ENCODE peak calls at places on chromosomes 16 and 17, in six cellular contexts. F is MM.1S, S is GM23248, G is DND-41, C is PC-9, H is HCT116. T is an unnamed sample.
A peak's percentile ranks its signal among the peaks of the same experiment; 100 is the strongest.

GRCh38 chr16:81519298-81520150 is 74.9 kb downstream of the CMIP start:
- DNase-seq in G (no peak), H (no peak), S (no peak), C (no peak), F (peak; percentile 27), T (no peak)

GRCh38 chr16:85654251-85655115 is 34.3 kb downstream of the GINS2 start:
- DNase-seq in C (no peak), G (no peak), S (no peak), H (no peak), F (no peak), T (no peak)

GRCh38 chr16:86031141-86031678 is 132.2 kb downstream of the IRF8 start:
- DNase-seq in C (no peak), H (no peak), G (no peak), S (no peak), F (no peak), T (no peak)

GRCh38 chr17:42062673-42063072 is 12.3 kb upstream of the C17orf113 start:
- DNase-seq in H (no peak), C (no peak), G (no peak), F (no peak), S (no peak), T (no peak)

GRCh38 chr17:81533713-81534141 is 5.5 kb downstream of the FSCN2 start:
- DNase-seq in C (no peak), S (no peak), F (no peak), G (no peak), H (no peak), T (no peak)

GRCh38 chr16:82671743-82672142 is 45.0 kb downstream of the CDH13 start:
- DNase-seq in F (no peak), H (no peak), S (no peak), G (peak; percentile 9), C (no peak), T (no peak)

GRCh38 chr17:78974635-78975591 is 4.8 kb downstream of the LGALS3BP start:
- DNase-seq in C (no peak), S (peak; percentile 92), G (no peak), F (no peak), H (peak; percentile 67), T (peak; percentile 70)

GRCh38 chr17:48997827-48998556 is 807 bp downstream of the IGF2BP1 start:
- DNase-seq in S (no peak), F (no peak), H (no peak), G (no peak), C (no peak), T (peak; percentile 35)

GRCh38 chr16:4386951-4387565 is 15.4 kb downstream of the VASN start:
- DNase-seq in G (no peak), C (no peak), H (no peak), S (peak; percentile 57), F (no peak), T (no peak)

GRCh38 chr16:89009343-89010209 is 32.6 kb upstream of the CBFA2T3 start:
- DNase-seq in F (peak; percentile 36), G (peak; percentile 59), H (no peak), C (no peak), S (peak; percentile 36), T (peak; percentile 16)

GRCh38 chr17:51647873-51648272 is 387.5 kb downstream of the UTP18 start:
- DNase-seq in F (no peak), S (peak; percentile 3), C (no peak), H (no peak), G (no peak), T (no peak)

GRCh38 chr16:85157813-85158701 is 45.8 kb upstream of the CIBAR2 start:
- DNase-seq in C (peak; percentile 10), S (peak; percentile 56), G (no peak), H (no peak), F (no peak), T (no peak)

GRCh38 chr17:64356304-64356686 is 34.4 kb downstream of the PECAM1 start:
- DNase-seq in C (no peak), G (no peak), H (no peak), F (no peak), S (no peak), T (no peak)

GRCh38 chr16:1309888-1310831 is 724 bp downstream of the UBE2I start:
- DNase-seq in G (peak; percentile 57), F (peak; percentile 36), H (no peak), S (peak; percentile 79), C (no peak), T (peak; percentile 43)

GRCh38 chr17:7174603-7175362 is 4.4 kb downstream of the ASGR1 start:
- DNase-seq in S (no peak), H (no peak), F (no peak), C (no peak), G (no peak), T (no peak)

GRCh38 chr17:7177210-7177953 is 1.8 kb downstream of the ASGR1 start:
- DNase-seq in C (peak; percentile 39), S (peak; percentile 80), H (no peak), G (peak; percentile 76), F (peak; percentile 46), T (peak; percentile 74)

GRCh38 chr17:7176870-7177209 is 2.3 kb downstream of the ASGR1 start:
- DNase-seq in F (no peak), G (no peak), S (peak; percentile 52), H (no peak), C (no peak), T (no peak)

GRCh38 chr17:7175363-7175733 is 3.8 kb downstream of the ASGR1 start:
- DNase-seq in F (no peak), S (no peak), C (no peak), H (no peak), G (no peak), T (peak; percentile 6)

DNA sequence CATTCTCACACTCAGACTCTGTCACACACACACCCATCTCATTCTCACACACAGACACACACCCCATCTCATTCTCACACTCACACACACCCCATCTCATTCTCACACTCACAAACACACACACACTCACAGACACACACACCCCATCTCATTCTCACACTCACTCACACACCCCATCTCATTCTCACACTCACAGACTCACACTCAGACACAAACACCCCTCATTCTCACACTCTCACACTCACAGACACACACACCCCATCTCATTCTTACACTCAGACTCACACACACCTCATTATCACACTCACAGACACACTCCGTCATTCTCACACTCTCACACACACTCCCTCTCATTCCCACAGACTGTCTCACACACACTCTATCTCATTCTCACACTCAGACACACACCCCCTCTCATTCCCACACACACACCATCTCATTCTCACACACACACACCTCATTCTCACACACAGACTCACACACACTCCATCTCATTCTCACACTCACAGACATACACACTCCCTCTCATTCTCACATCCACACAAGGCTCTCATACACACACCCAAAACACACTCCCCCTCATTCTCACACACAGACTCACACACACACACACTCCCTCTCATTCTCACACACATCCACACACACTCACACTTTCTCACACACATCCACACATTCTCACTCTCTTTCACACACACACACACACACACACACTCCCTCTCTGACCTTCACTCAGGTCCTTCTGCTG is 2.9 kb downstream of the ASGR1 start:
- DNase-seq in G (no peak), S (no peak), F (no peak), C (no peak), H (no peak), T (no peak)
- H2AFZ ChIP-seq in G (no peak overlapping the region), S (no peak overlapping the region), F (no peak overlapping the region), C (no peak overlapping the region), H (no peak overlapping the region), T (no peak overlapping the region)

GRCh38 chr16:70427786-70428177 is 11.1 kb downstream of the ST3GAL2 start:
- DNase-seq in H (no peak), S (no peak), C (no peak), F (no peak), G (no peak), T (no peak)

GRCh38 chr16:70429888-70430666 is 8.8 kb downstream of the ST3GAL2 start:
- DNase-seq in C (no peak), H (no peak), S (no peak), F (no peak), G (no peak), T (no peak)

GRCh38 chr16:70430667-70431536 is 8.0 kb downstream of the ST3GAL2 start:
- DNase-seq in S (peak; percentile 12), G (peak; percentile 61), H (no peak), C (peak; percentile 65), F (peak; percentile 62), T (no peak)

GRCh38 chr16:70432304-70432799 is 6.5 kb downstream of the ST3GAL2 start:
- DNase-seq in G (no peak), C (no peak), F (no peak), S (no peak), H (no peak), T (no peak)

GRCh38 chr16:70428178-70428998 is 10.5 kb downstream of the ST3GAL2 start:
- DNase-seq in H (peak; percentile 51), F (peak; percentile 92), S (peak; percentile 96), C (peak; percentile 82), G (peak; percentile 35), T (peak; percentile 96)
- H3K4me1 ChIP-seq in H (peaks cover 58% of the 10 kb centered on the region), F (peaks cover 50% of the 10 kb centered on the region), S (peaks cover 27% of the 10 kb centered on the region), C (peaks cover 52% of the 10 kb centered on the region), G (peaks cover 22% of the 10 kb centered on the region), T (peaks cover 54% of the 10 kb centered on the region)

GRCh38 chr16:73063854-73064226 is 15.9 kb upstream of the ZFHX3 start:
- DNase-seq in F (no peak), C (no peak), S (no peak), G (no peak), H (no peak), T (peak; percentile 13)

GRCh38 chr16:73064996-73065349 is 17.0 kb upstream of the ZFHX3 start:
- DNase-seq in C (no peak), G (no peak), F (no peak), S (no peak), H (no peak), T (no peak)

GRCh38 chr16:73065617-73066313 is 17.8 kb upstream of the ZFHX3 start:
- DNase-seq in G (no peak), S (peak; percentile 56), H (no peak), F (no peak), C (no peak), T (no peak)

GRCh38 chr16:73063284-73063733 is 15.4 kb upstream of the ZFHX3 start:
- DNase-seq in F (no peak), C (no peak), S (no peak), G (no peak), H (no peak), T (no peak)

GRCh38 chr16:73064227-73064995 is 16.5 kb upstream of the ZFHX3 start:
- DNase-seq in S (peak; percentile 89), F (no peak), C (no peak), H (no peak), G (peak; percentile 48), T (peak; percentile 62)
- TF ChIP-seq EZH2 in S (no peak), F (no peak), C (no peak), H (no peak), G (no peak), T (no peak)

GRCh38 chr17:72972263-72972951 is 120.1 kb downstream of the SLC39A11 start:
- DNase-seq in F (no peak), G (no peak), S (no peak), H (no peak), C (no peak), T (no peak)

GRCh38 chr17:72969293-72969692 is 123.2 kb downstream of the SLC39A11 start:
- DNase-seq in S (no peak), C (no peak), G (no peak), F (no peak), H (no peak), T (no peak)

GRCh38 chr17:72971513-72971880 is 121.0 kb downstream of the SLC39A11 start:
- DNase-seq in S (no peak), C (no peak), F (no peak), G (no peak), H (no peak), T (no peak)

GRCh38 chr17:72970246-72970645 is 122.2 kb downstream of the SLC39A11 start:
- DNase-seq in S (no peak), F (no peak), C (no peak), H (no peak), G (no peak), T (no peak)

GRCh38 chr17:72970794-72971512 is 121.5 kb downstream of the SLC39A11 start:
- DNase-seq in G (no peak), C (no peak), S (no peak), F (no peak), H (no peak), T (no peak)
- H2AFZ ChIP-seq in G (no peak overlapping the region), C (no peak overlapping the region), S (no peak overlapping the region), F (no peak overlapping the region), H (no peak overlapping the region), T (no peak overlapping the region)

GRCh38 chr17:40104570-40105471 is 4.4 kb upstream of the NR1D1 start:
- DNase-seq in G (no peak), S (no peak), F (peak; percentile 27), C (peak; percentile 64), H (no peak), T (no peak)
- H3K4me1 ChIP-seq in G (peaks cover 44% of the 10 kb centered on the region), S (peaks cover 42% of the 10 kb centered on the region), F (peaks cover 46% of the 10 kb centered on the region), C (peaks cover 43% of the 10 kb centered on the region), H (peaks cover 85% of the 10 kb centered on the region), T (peaks cover 43% of the 10 kb centered on the region)

T was measured in endothelial cell of umbilical vein.